ENCODE peak calls at places on chromosomes 1 and 21, in four cellular contexts. X is NT2/D1, R is pons, Q is mucosa of gallbladder. B is an unnamed sample.

GRCh38 chr1:48701445-48701844 is 75.2 kb downstream of the BEND5 start:
- DNase-seq in X (no peak), R (no peak), Q (no peak), B (no peak)

GRCh38 chr1:205961970-205962820 is 18.9 kb upstream of the SLC26A9 start:
- DNase-seq in X (no peak), R (no peak), Q (no peak), B (no peak)

GRCh38 chr1:29458737-29459550 is 222.6 kb downstream of the PTPRU start:
- DNase-seq in X (no peak), R (no peak), Q (no peak), B (no peak)

GRCh38 chr1:168653567-168653966 is 75.4 kb downstream of the DPT start:
- DNase-seq in X (no peak), R (no peak), Q (no peak), B (no peak)

GRCh38 chr1:84603941-84604830 is 29.9 kb upstream of the CTBS start:
- DNase-seq in X (peak), R (no peak), Q (no peak), B (peak)

GRCh38 chr1:177780096-177780700 is 189.7 kb downstream of the SEC16B start:
- DNase-seq in X (peak), R (peak), Q (no peak), B (peak)

GRCh38 chr1:182625716-182626504 is 21.7 kb upstream of the RGS16 start:
- DNase-seq in X (no peak), R (no peak), Q (no peak), B (no peak)

GRCh38 chr1:203084588-203085527 is 954 bp downstream of the MYOG start:
- DNase-seq in X (peak), R (no peak), Q (no peak), B (no peak)

GRCh38 chr21:32200029-32200428 is 78.8 kb downstream of the MIS18A start:
- DNase-seq in X (no peak), R (no peak), Q (no peak), B (no peak)

GRCh38 chr1:24317081-24317480 is 2.1 kb upstream of the GRHL3 start:
- DNase-seq in X (no peak), R (no peak), Q (no peak), B (no peak)

GRCh38 chr1:20376880-20377494 is 86.3 kb downstream of the VWA5B1 start:
- DNase-seq in X (peak), R (peak), Q (peak), B (peak)

GRCh38 chr1:41530411-41530810 is 45.9 kb upstream of the EDN2 start:
- DNase-seq in X (no peak), R (no peak), Q (no peak), B (no peak)

GRCh38 chr1:111515291-111516007 is 12.0 kb upstream of the ADORA3 start:
- DNase-seq in X (no peak), R (no peak), Q (peak), B (no peak)

GRCh38 chr1:17563494-17564281 is 24.2 kb downstream of the ARHGEF10L start:
- DNase-seq in X (no peak), R (peak), Q (no peak), B (no peak)